ENCODE peak calls at places on chromosomes 7 and 10, in six cellular contexts. One of them, this sample, is unnamed.
A peak's percentile ranks its signal among the peaks of the same experiment; 100 is the strongest.

GRCh38 chr7:5598261-5598761 is 174.7 kb upstream of the TNRC18 start:
- DNase-seq in mammary epithelial cell: no peak
- DNase-seq in NT2/D1: no peak
- DNase-seq in GM06990: no peak
- DNase-seq in effector memory CD4-positive, alpha-beta T cell: no peak
- DNase-seq in GM23248: peak; percentile 55
- DNase-seq in this sample: no peak

GRCh38 chr7:131012477-131013031 is 278.5 kb upstream of the KLF14 start:
- DNase-seq in mammary epithelial cell: no peak
- DNase-seq in NT2/D1: no peak
- DNase-seq in GM06990: no peak
- DNase-seq in effector memory CD4-positive, alpha-beta T cell: no peak
- DNase-seq in GM23248: peak; percentile 93
- DNase-seq in this sample: peak; percentile 79

GRCh38 chr10:128714240-128714639 is 588.0 kb upstream of the MKI67 start:
- DNase-seq in mammary epithelial cell: no peak
- DNase-seq in NT2/D1: no peak
- DNase-seq in GM06990: no peak
- DNase-seq in effector memory CD4-positive, alpha-beta T cell: no peak
- DNase-seq in GM23248: no peak
- DNase-seq in this sample: no peak

GRCh38 chr7:133502498-133502897 is 249.6 kb downstream of the EXOC4 start:
- DNase-seq in mammary epithelial cell: no peak
- DNase-seq in NT2/D1: no peak
- DNase-seq in GM06990: no peak
- DNase-seq in effector memory CD4-positive, alpha-beta T cell: no peak
- DNase-seq in GM23248: no peak
- DNase-seq in this sample: no peak

GRCh38 chr7:461453-462172 is 58.0 kb downstream of the PDGFA start:
- DNase-seq in mammary epithelial cell: no peak
- DNase-seq in NT2/D1: no peak
- DNase-seq in GM06990: no peak
- DNase-seq in effector memory CD4-positive, alpha-beta T cell: no peak
- DNase-seq in GM23248: no peak
- DNase-seq in this sample: no peak

GRCh38 chr10:87750001-87750651 is 67.9 kb downstream of the ATAD1 start:
- DNase-seq in mammary epithelial cell: no peak
- DNase-seq in NT2/D1: peak; percentile 27
- DNase-seq in GM06990: no peak
- DNase-seq in effector memory CD4-positive, alpha-beta T cell: no peak
- DNase-seq in GM23248: peak; percentile 87
- DNase-seq in this sample: no peak

GRCh38 chr10:75646218-75646915 is 214.9 kb downstream of the LRMDA start:
- DNase-seq in mammary epithelial cell: no peak
- DNase-seq in NT2/D1: no peak
- DNase-seq in GM06990: no peak
- DNase-seq in effector memory CD4-positive, alpha-beta T cell: no peak
- DNase-seq in GM23248: no peak
- DNase-seq in this sample: no peak

GRCh38 chr10:22605168-22605567 is 109.2 kb downstream of the PIP4K2A start:
- DNase-seq in mammary epithelial cell: peak; percentile 53
- DNase-seq in NT2/D1: no peak
- DNase-seq in GM06990: peak; percentile 77
- DNase-seq in effector memory CD4-positive, alpha-beta T cell: no peak
- DNase-seq in GM23248: peak; percentile 89
- DNase-seq in this sample: no peak

GRCh38 chr7:114575098-114575497 is 160.5 kb downstream of the FOXP2 start:
- DNase-seq in mammary epithelial cell: no peak
- DNase-seq in NT2/D1: no peak
- DNase-seq in GM06990: no peak
- DNase-seq in effector memory CD4-positive, alpha-beta T cell: no peak
- DNase-seq in GM23248: no peak
- DNase-seq in this sample: no peak
- H3K27me3 ChIP-seq in mammary epithelial cell: no peaks in the 10 kb centered on the region
- H3K27me3 ChIP-seq in NT2/D1: no peaks in the 10 kb centered on the region
- H3K27me3 ChIP-seq in GM06990: no peaks in the 10 kb centered on the region
- H3K27me3 ChIP-seq in effector memory CD4-positive, alpha-beta T cell: no peaks in the 10 kb centered on the region
- H3K27me3 ChIP-seq in GM23248: no peaks in the 10 kb centered on the region
- H3K27me3 ChIP-seq in this sample: no peaks in the 10 kb centered on the region

GRCh38 chr7:91749418-91749817 is 131.1 kb downstream of the MTERF1 start:
- DNase-seq in mammary epithelial cell: no peak
- DNase-seq in NT2/D1: no peak
- DNase-seq in GM06990: no peak
- DNase-seq in effector memory CD4-positive, alpha-beta T cell: no peak
- DNase-seq in GM23248: no peak
- DNase-seq in this sample: no peak
- H3K4me3 ChIP-seq in mammary epithelial cell: no peak overlapping the region
- H3K4me3 ChIP-seq in NT2/D1: no peak overlapping the region
- H3K4me3 ChIP-seq in GM06990: no peak overlapping the region
- H3K4me3 ChIP-seq in effector memory CD4-positive, alpha-beta T cell: no peak overlapping the region
- H3K4me3 ChIP-seq in GM23248: no peak overlapping the region
- H3K4me3 ChIP-seq in this sample: no peak overlapping the region

DNA sequence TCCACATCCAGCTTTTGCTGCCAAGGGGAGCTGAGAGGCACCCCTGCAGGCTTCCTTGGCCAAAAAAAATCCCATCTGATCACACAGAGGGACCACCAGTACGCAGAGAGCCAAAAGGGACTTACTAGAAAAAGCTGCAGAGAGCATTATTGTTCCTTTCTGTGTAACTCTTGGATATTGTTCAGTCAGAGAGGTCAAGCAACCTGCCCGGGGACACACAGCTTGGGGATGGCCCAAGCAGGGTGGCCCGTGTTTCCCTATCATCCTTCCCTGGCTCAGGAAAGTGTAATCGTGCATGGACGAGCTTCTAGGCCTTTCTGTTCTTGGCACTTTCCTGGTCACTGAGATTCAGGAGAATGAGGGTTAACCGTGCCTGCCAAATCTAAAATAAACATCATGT is 84.1 kb upstream of the SH2B2 start:
- DNase-seq in mammary epithelial cell: no peak
- DNase-seq in NT2/D1: no peak
- DNase-seq in GM06990: no peak
- DNase-seq in effector memory CD4-positive, alpha-beta T cell: no peak
- DNase-seq in GM23248: no peak
- DNase-seq in this sample: no peak
- H3K36me3 ChIP-seq in mammary epithelial cell: no peaks in the 10 kb centered on the region
- H3K36me3 ChIP-seq in NT2/D1: peaks cover 59% of the 10 kb centered on the region
- H3K36me3 ChIP-seq in GM06990: peaks cover 22% of the 10 kb centered on the region
- H3K36me3 ChIP-seq in effector memory CD4-positive, alpha-beta T cell: peaks cover 44% of the 10 kb centered on the region
- H3K36me3 ChIP-seq in GM23248: no peaks in the 10 kb centered on the region
- H3K36me3 ChIP-seq in this sample: no peaks in the 10 kb centered on the region

GRCh38 chr10:126585249-126585986 is 85.1 kb downstream of the C10orf90 start:
- DNase-seq in mammary epithelial cell: no peak
- DNase-seq in NT2/D1: no peak
- DNase-seq in GM06990: no peak
- DNase-seq in effector memory CD4-positive, alpha-beta T cell: no peak
- DNase-seq in GM23248: no peak
- DNase-seq in this sample: no peak

GRCh38 chr10:126580873-126581647 is 89.4 kb downstream of the C10orf90 start:
- DNase-seq in mammary epithelial cell: no peak
- DNase-seq in NT2/D1: no peak
- DNase-seq in GM06990: no peak
- DNase-seq in effector memory CD4-positive, alpha-beta T cell: no peak
- DNase-seq in GM23248: no peak
- DNase-seq in this sample: no peak

GRCh38 chr10:126583507-126584200 is 86.8 kb downstream of the C10orf90 start:
- DNase-seq in mammary epithelial cell: no peak
- DNase-seq in NT2/D1: no peak
- DNase-seq in GM06990: no peak
- DNase-seq in effector memory CD4-positive, alpha-beta T cell: no peak
- DNase-seq in GM23248: no peak
- DNase-seq in this sample: no peak

GRCh38 chr10:126584836-126585235 is 85.7 kb downstream of the C10orf90 start:
- DNase-seq in mammary epithelial cell: no peak
- DNase-seq in NT2/D1: no peak
- DNase-seq in GM06990: no peak
- DNase-seq in effector memory CD4-positive, alpha-beta T cell: no peak
- DNase-seq in GM23248: no peak
- DNase-seq in this sample: no peak

GRCh38 chr10:126581648-126582046 is 88.8 kb downstream of the C10orf90 start:
- DNase-seq in mammary epithelial cell: no peak
- DNase-seq in NT2/D1: no peak
- DNase-seq in GM06990: no peak
- DNase-seq in effector memory CD4-positive, alpha-beta T cell: no peak
- DNase-seq in GM23248: no peak
- DNase-seq in this sample: no peak
- H3K27me3 ChIP-seq in mammary epithelial cell: peaks cover 2% of the 10 kb centered on the region
- H3K27me3 ChIP-seq in NT2/D1: no peaks in the 10 kb centered on the region
- H3K27me3 ChIP-seq in GM06990: no peaks in the 10 kb centered on the region
- H3K27me3 ChIP-seq in effector memory CD4-positive, alpha-beta T cell: no peaks in the 10 kb centered on the region
- H3K27me3 ChIP-seq in GM23248: peaks cover 38% of the 10 kb centered on the region
- H3K27me3 ChIP-seq in this sample: peaks cover 4% of the 10 kb centered on the region

GRCh38 chr7:56092789-56093531 is at the start of gene PHKG1:
- DNase-seq in mammary epithelial cell: peak; percentile 42
- DNase-seq in NT2/D1: peak; percentile 39
- DNase-seq in GM06990: no peak
- DNase-seq in effector memory CD4-positive, alpha-beta T cell: no peak
- DNase-seq in GM23248: peak; percentile 92
- DNase-seq in this sample: peak; percentile 92
- H3K4me3 ChIP-seq in mammary epithelial cell: no peak within 1 kb of the TSS
- H3K4me3 ChIP-seq in NT2/D1: no peak within 1 kb of the TSS
- H3K4me3 ChIP-seq in GM06990: no peak within 1 kb of the TSS
- H3K4me3 ChIP-seq in effector memory CD4-positive, alpha-beta T cell: no peak within 1 kb of the TSS
- H3K4me3 ChIP-seq in GM23248: peak within 1 kb of the TSS; percentile 39
- H3K4me3 ChIP-seq in this sample: no peak within 1 kb of the TSS

DNA sequence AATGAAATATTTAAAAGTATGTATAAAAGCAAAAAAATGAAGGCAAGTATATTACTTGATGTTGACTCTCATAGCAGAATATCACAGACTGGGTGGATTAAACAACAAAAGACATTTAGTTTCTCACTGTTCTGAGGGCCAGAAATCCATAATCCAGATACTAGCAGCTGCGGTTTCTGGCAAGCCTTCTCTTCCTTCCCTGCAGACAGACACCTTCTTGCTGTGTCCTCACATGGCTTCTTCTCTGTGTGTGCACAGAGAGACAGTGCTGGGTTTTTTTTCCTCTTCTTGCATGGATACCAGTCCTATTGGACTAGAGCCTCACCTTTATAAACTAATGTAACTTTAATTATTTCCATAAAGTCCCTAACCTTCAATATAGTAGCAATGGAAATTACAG is 127.9 kb upstream of the AKR1E2 start:
- DNase-seq in mammary epithelial cell: no peak
- DNase-seq in NT2/D1: no peak
- DNase-seq in GM06990: no peak
- DNase-seq in effector memory CD4-positive, alpha-beta T cell: no peak
- DNase-seq in GM23248: peak; percentile 42
- DNase-seq in this sample: peak; percentile 17
- H3K36me3 ChIP-seq in mammary epithelial cell: no peaks in the 10 kb centered on the region
- H3K36me3 ChIP-seq in NT2/D1: no peaks in the 10 kb centered on the region
- H3K36me3 ChIP-seq in GM06990: no peaks in the 10 kb centered on the region
- H3K36me3 ChIP-seq in effector memory CD4-positive, alpha-beta T cell: no peaks in the 10 kb centered on the region
- H3K36me3 ChIP-seq in GM23248: no peaks in the 10 kb centered on the region
- H3K36me3 ChIP-seq in this sample: no peaks in the 10 kb centered on the region

GRCh38 chr7:1603346-1604211 is 33.7 kb upstream of the PSMG3 start:
- DNase-seq in mammary epithelial cell: no peak
- DNase-seq in NT2/D1: no peak
- DNase-seq in GM06990: no peak
- DNase-seq in effector memory CD4-positive, alpha-beta T cell: no peak
- DNase-seq in GM23248: no peak
- DNase-seq in this sample: no peak
- H3K27me3 ChIP-seq in mammary epithelial cell: peaks cover 2% of the 10 kb centered on the region
- H3K27me3 ChIP-seq in NT2/D1: no peaks in the 10 kb centered on the region
- H3K27me3 ChIP-seq in GM06990: no peaks in the 10 kb centered on the region
- H3K27me3 ChIP-seq in effector memory CD4-positive, alpha-beta T cell: no peaks in the 10 kb centered on the region
- H3K27me3 ChIP-seq in GM23248: peaks cover 28% of the 10 kb centered on the region
- H3K27me3 ChIP-seq in this sample: no peaks in the 10 kb centered on the region

GRCh38 chr7:81470724-81471379 is 299.0 kb downstream of the HGF start:
- DNase-seq in mammary epithelial cell: no peak
- DNase-seq in NT2/D1: no peak
- DNase-seq in GM06990: no peak
- DNase-seq in effector memory CD4-positive, alpha-beta T cell: no peak
- DNase-seq in GM23248: no peak
- DNase-seq in this sample: no peak

GRCh38 chr7:81467964-81468363 is 301.9 kb downstream of the HGF start:
- DNase-seq in mammary epithelial cell: no peak
- DNase-seq in NT2/D1: no peak
- DNase-seq in GM06990: no peak
- DNase-seq in effector memory CD4-positive, alpha-beta T cell: no peak
- DNase-seq in GM23248: no peak
- DNase-seq in this sample: no peak

GRCh38 chr7:81468516-81468915 is 301.3 kb downstream of the HGF start:
- DNase-seq in mammary epithelial cell: no peak
- DNase-seq in NT2/D1: no peak
- DNase-seq in GM06990: no peak
- DNase-seq in effector memory CD4-positive, alpha-beta T cell: no peak
- DNase-seq in GM23248: no peak
- DNase-seq in this sample: no peak

GRCh38 chr7:81469299-81470083 is 300.4 kb downstream of the HGF start:
- DNase-seq in mammary epithelial cell: no peak
- DNase-seq in NT2/D1: no peak
- DNase-seq in GM06990: no peak
- DNase-seq in effector memory CD4-positive, alpha-beta T cell: no peak
- DNase-seq in GM23248: no peak
- DNase-seq in this sample: no peak

DNA sequence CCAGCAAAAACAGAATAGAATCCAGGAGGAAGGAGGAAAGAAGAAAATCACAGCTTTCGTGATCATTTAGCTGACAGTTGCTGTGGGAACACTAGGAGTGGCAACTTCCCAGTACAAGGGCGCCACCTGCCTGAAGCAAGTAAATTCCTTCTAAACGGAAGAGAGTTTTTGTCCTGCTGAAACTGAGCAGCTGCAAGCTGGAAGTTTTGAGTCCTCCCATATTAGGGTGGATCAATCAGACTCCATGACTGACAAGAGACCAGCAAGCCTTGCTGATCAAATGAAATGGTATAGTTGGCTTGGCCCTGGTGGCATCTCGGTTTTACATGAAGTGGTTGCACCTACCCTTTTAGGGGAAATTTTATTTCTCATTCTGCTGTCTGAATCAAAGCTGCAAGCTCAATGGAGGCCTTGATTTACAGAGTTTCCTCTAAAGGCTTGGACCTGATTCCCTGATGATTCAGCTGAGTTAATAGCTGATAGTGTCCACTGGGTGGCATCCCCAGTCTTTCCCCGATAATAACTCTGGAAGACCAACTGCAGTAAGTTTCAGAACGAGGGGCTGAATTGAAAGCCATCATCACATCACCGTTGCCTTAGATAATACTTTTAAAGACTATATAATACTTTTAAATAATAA is 299.6 kb downstream of the HGF start:
- DNase-seq in mammary epithelial cell: peak; percentile 51
- DNase-seq in NT2/D1: peak; percentile 58
- DNase-seq in GM06990: no peak
- DNase-seq in effector memory CD4-positive, alpha-beta T cell: no peak
- DNase-seq in GM23248: peak; percentile 84
- DNase-seq in this sample: peak; percentile 58
- H3K4me3 ChIP-seq in mammary epithelial cell: no peak overlapping the region
- H3K4me3 ChIP-seq in NT2/D1: no peak overlapping the region
- H3K4me3 ChIP-seq in GM06990: no peak overlapping the region
- H3K4me3 ChIP-seq in effector memory CD4-positive, alpha-beta T cell: no peak overlapping the region
- H3K4me3 ChIP-seq in GM23248: no peak overlapping the region
- H3K4me3 ChIP-seq in this sample: no peak overlapping the region

DNA sequence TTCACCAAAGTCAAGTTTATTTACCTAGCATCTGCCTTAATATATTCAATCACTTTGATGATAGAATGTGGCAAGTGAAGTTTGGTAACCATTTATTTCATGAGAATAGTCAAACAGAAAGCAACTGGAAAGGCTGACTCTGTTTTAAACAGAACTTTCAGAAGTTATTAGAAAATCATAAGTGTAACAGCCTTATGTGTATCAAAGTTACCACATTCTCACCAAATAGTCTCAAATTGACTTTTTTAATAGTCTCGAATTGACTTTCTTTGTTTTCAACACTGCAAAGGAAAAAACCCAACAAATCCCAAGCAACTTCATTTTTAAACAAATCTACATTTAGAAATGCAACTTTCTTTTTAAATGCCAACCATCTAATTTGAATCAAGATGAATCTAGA is 29.5 kb downstream of the NAMPT start:
- DNase-seq in mammary epithelial cell: no peak
- DNase-seq in NT2/D1: no peak
- DNase-seq in GM06990: no peak
- DNase-seq in effector memory CD4-positive, alpha-beta T cell: no peak
- DNase-seq in GM23248: no peak
- DNase-seq in this sample: no peak
- H3K36me3 ChIP-seq in mammary epithelial cell: peaks cover 55% of the 10 kb centered on the region
- H3K36me3 ChIP-seq in NT2/D1: peaks cover 60% of the 10 kb centered on the region
- H3K36me3 ChIP-seq in GM06990: peaks cover 14% of the 10 kb centered on the region
- H3K36me3 ChIP-seq in effector memory CD4-positive, alpha-beta T cell: peaks cover 19% of the 10 kb centered on the region
- H3K36me3 ChIP-seq in GM23248: peaks cover 54% of the 10 kb centered on the region
- H3K36me3 ChIP-seq in this sample: peaks cover 30% of the 10 kb centered on the region